ENCODE peak calls at places on chromosomes 5 and 9, in five cellular contexts. P is HCT116, G is IMR-90, Z is suprapubic skin, D is HepG2. O is an unnamed sample.

GRCh38 chr9:133002147-133003070 is 23.9 kb downstream of the GFI1B start:
- DNase-seq in P (no peak), G (no peak), Z (no peak), D (no peak), O (no peak)

GRCh38 chr5:180172447-180173197 is 36.4 kb downstream of the RASGEF1C start:
- DNase-seq in P (no peak), G (no peak), Z (no peak), D (peak; percentile 73), O (peak; percentile 63)

GRCh38 chr9:92669527-92669889 is 423 bp downstream of the IPPK start:
- DNase-seq in P (no peak), G (no peak), Z (peak; percentile 83), D (no peak), O (no peak)

GRCh38 chr5:90518666-90519065 is 10.7 kb downstream of the LYSMD3 start:
- DNase-seq in P (no peak), G (peak; percentile 15), Z (no peak), D (no peak), O (no peak)

GRCh38 chr5:120052916-120053828 is 410.9 kb upstream of the PRR16 start:
- DNase-seq in P (no peak), G (no peak), Z (no peak), D (no peak), O (no peak)

GRCh38 chr9:37465249-37466036 is at the start of gene ZBTB5:
- DNase-seq in P (peak; percentile 99), G (peak; percentile 100), Z (peak; percentile 100), D (peak; percentile 100), O (peak; percentile 99)

GRCh38 chr5:40551706-40552557 is 127.8 kb upstream of the PTGER4 start:
- DNase-seq in P (no peak), G (peak; percentile 98), Z (no peak), D (peak; percentile 15), O (peak; percentile 85)

GRCh38 chr5:67059747-67060490 is 136.7 kb downstream of the CD180 start:
- DNase-seq in P (no peak), G (peak; percentile 89), Z (no peak), D (no peak), O (no peak)

GRCh38 chr9:2336055-2336454 is 285.5 kb upstream of the VLDLR start:
- DNase-seq in P (no peak), G (peak; percentile 1), Z (no peak), D (no peak), O (no peak)

GRCh38 chr9:103152473-103152872 is 157.3 kb downstream of the CYLC2 start:
- DNase-seq in P (no peak), G (no peak), Z (no peak), D (no peak), O (no peak)

GRCh38 chr9:114192539-114192938 is 37.2 kb downstream of the COL27A1 start:
- DNase-seq in P (no peak), G (no peak), Z (no peak), D (no peak), O (no peak)

GRCh38 chr9:95515272-95516113 is 1.3 kb downstream of the PTCH1 start:
- DNase-seq in P (no peak), G (no peak), Z (no peak), D (no peak), O (no peak)

GRCh38 chr5:87674235-87674634 is 261.5 kb upstream of the CCNH start:
- DNase-seq in P (no peak), G (no peak), Z (no peak), D (no peak), O (no peak)

GRCh38 chr5:170291324-170291847 is 6.2 kb downstream of the LCP2 start:
- DNase-seq in P (no peak), G (no peak), Z (peak; percentile 37), D (no peak), O (no peak)

GRCh38 chr9:32866292-32866691 is 83.0 kb downstream of the TMEM215 start:
- DNase-seq in P (no peak), G (no peak), Z (no peak), D (no peak), O (no peak)

GRCh38 chr9:34374905-34375552 is 1.7 kb downstream of the MYORG start:
- DNase-seq in P (no peak), G (no peak), Z (no peak), D (peak; percentile 94), O (no peak)

GRCh38 chr5:90944116-90944515 is 385.5 kb downstream of the ADGRV1 start:
- DNase-seq in P (no peak), G (peak; percentile 73), Z (no peak), D (no peak), O (no peak)

GRCh38 chr9:100819980-100820379 is 208.5 kb upstream of the PLPPR1 start:
- DNase-seq in P (no peak), G (no peak), Z (no peak), D (no peak), O (no peak)

GRCh38 chr5:140926903-140927573 is 939 bp downstream of the PCDHAC1 start:
- DNase-seq in P (no peak), G (no peak), Z (no peak), D (no peak), O (no peak)

GRCh38 chr9:99266136-99267023 is 44.3 kb downstream of the SEC61B start:
- DNase-seq in P (peak; percentile 69), G (peak; percentile 68), Z (peak; percentile 79), D (peak; percentile 65), O (no peak)

GRCh38 chr5:98468188-98468869 is 305.1 kb upstream of the RGMB start:
- DNase-seq in P (no peak), G (peak; percentile 95), Z (no peak), D (no peak), O (no peak)

GRCh38 chr9:133519693-133520092 is 5.1 kb downstream of the MYMK start:
- DNase-seq in P (no peak), G (peak; percentile 12), Z (no peak), D (no peak), O (no peak)

GRCh38 chr5:139597134-139597533 is 36.0 kb downstream of the UBE2D2 start:
- DNase-seq in P (no peak), G (no peak), Z (no peak), D (no peak), O (no peak)

GRCh38 chr9:133707065-133707760 is 30.9 kb downstream of the SARDH start:
- DNase-seq in P (no peak), G (peak; percentile 75), Z (no peak), D (no peak), O (no peak)

GRCh38 chr9:82184524-82184923 is 196.0 kb downstream of the SPATA31D1 start:
- DNase-seq in P (no peak), G (no peak), Z (no peak), D (no peak), O (no peak)

GRCh38 chr5:36656556-36656955 is 50.1 kb downstream of the SLC1A3 start:
- DNase-seq in P (no peak), G (no peak), Z (no peak), D (no peak), O (no peak)

GRCh38 chr9:570187-570586 is 271.3 kb upstream of the DMRT1 start:
- DNase-seq in P (no peak), G (no peak), Z (no peak), D (no peak), O (no peak)

GRCh38 chr5:95866431-95867063 is 44.0 kb upstream of the GLRX start:
- DNase-seq in P (no peak), G (peak; percentile 65), Z (no peak), D (no peak), O (no peak)
- H3K4me1 ChIP-seq in P (peaks cover 7% of the 10 kb centered on the region), G (peaks cover 29% of the 10 kb centered on the region), Z (peaks cover 34% of the 10 kb centered on the region), D (peaks cover 72% of the 10 kb centered on the region), O (peaks cover 46% of the 10 kb centered on the region)

GRCh38 chr5:135162661-135163265 is 128.7 kb upstream of the PITX1 start:
- DNase-seq in P (no peak), G (peak; percentile 5), Z (no peak), D (peak; percentile 38), O (no peak)
- TF ChIP-seq CTCF in P (no peak), G (peak; percentile 27), Z (no peak), D (peak; percentile 62), O (no peak)

GRCh38 chr9:97307500-97308163 is at the start of gene CCDC180:
- DNase-seq in P (no peak), G (no peak), Z (no peak), D (no peak), O (no peak)
- H3K4me3 ChIP-seq in P (no peak within 1 kb of the TSS), G (no peak within 1 kb of the TSS), Z (peak within 1 kb of the TSS; percentile 30), D (no peak within 1 kb of the TSS), O (no peak within 1 kb of the TSS)

GRCh38 chr5:115456056-115456455 is 88.5 kb downstream of the FEM1C start:
- DNase-seq in P (no peak), G (no peak), Z (no peak), D (no peak), O (no peak)

GRCh38 chr5:115453391-115454095 is 91.0 kb downstream of the FEM1C start:
- DNase-seq in P (no peak), G (no peak), Z (no peak), D (no peak), O (no peak)

GRCh38 chr5:115456539-115456938 is 88.0 kb downstream of the FEM1C start:
- DNase-seq in P (no peak), G (no peak), Z (no peak), D (no peak), O (no peak)

GRCh38 chr5:115457574-115457973 is 87.0 kb downstream of the FEM1C start:
- DNase-seq in P (no peak), G (no peak), Z (no peak), D (no peak), O (no peak)

GRCh38 chr5:115455241-115455640 is 89.3 kb downstream of the FEM1C start:
- DNase-seq in P (no peak), G (peak; percentile 85), Z (no peak), D (no peak), O (no peak)
- H3K4me1 ChIP-seq in P (peaks cover 61% of the 10 kb centered on the region), G (peaks cover 14% of the 10 kb centered on the region), Z (peaks cover 35% of the 10 kb centered on the region), D (no peaks in the 10 kb centered on the region), O (peaks cover 21% of the 10 kb centered on the region)

GRCh38 chr5:89071941-89072331 is 189.0 kb upstream of the MEF2C start:
- DNase-seq in P (no peak), G (no peak), Z (no peak), D (no peak), O (no peak)
- TF ChIP-seq CTCF in P (no peak), G (no peak), Z (no peak), D (no peak), O (no peak)

GRCh38 chr9:129612815-129613519 is 7.9 kb downstream of the C9orf50 start:
- DNase-seq in P (no peak), G (no peak), Z (no peak), D (no peak), O (no peak)
- H3K4me3 ChIP-seq in P (no peak overlapping the region), G (no peak overlapping the region), Z (no peak overlapping the region), D (no peak overlapping the region), O (no peak overlapping the region)

GRCh38 chr9:120394058-120394669 is 185.8 kb downstream of the CDK5RAP2 start:
- DNase-seq in P (no peak), G (peak; percentile 96), Z (no peak), D (peak; percentile 27), O (peak; percentile 73)
- H3K4me1 ChIP-seq in P (no peaks in the 10 kb centered on the region), G (peaks cover 29% of the 10 kb centered on the region), Z (no peaks in the 10 kb centered on the region), D (peaks cover 55% of the 10 kb centered on the region), O (peaks cover 14% of the 10 kb centered on the region)

O was measured in RWPE2.